ENCODE peak calls at places on chromosomes 2 and 18, in four cellular contexts. Q is skeletal muscle cell, U is Right ventricle myocardium inferior, J is neural crest cell. V is an unnamed sample.

GRCh38 chr2:26528186-26528585 is 50.3 kb upstream of the OTOF start:
- DNase-seq in U (no peak), Q (no peak), J (no peak), V (no peak)

GRCh38 chr2:142874293-142874814 is 3.1 kb upstream of the KYNU start:
- DNase-seq in J (no peak), U (no peak), Q (peak; percentile 94), V (no peak)

GRCh38 chr2:44934962-44935853 is 6.3 kb upstream of the SIX3 start:
- DNase-seq in U (peak; percentile 37), Q (no peak), J (no peak), V (no peak)

GRCh38 chr2:68918497-68918896 is 34.2 kb downstream of the GKN2 start:
- DNase-seq in Q (no peak), J (no peak), U (no peak), V (no peak)

GRCh38 chr18:5238371-5238758 is 41.3 kb upstream of the AKAIN1 start:
- DNase-seq in Q (no peak), U (peak; percentile 61), J (peak; percentile 19), V (peak; percentile 56)

GRCh38 chr2:223415071-223415470 is 187.1 kb downstream of the SCG2 start:
- DNase-seq in Q (no peak), J (no peak), U (no peak), V (no peak)

GRCh38 chr2:123777116-123777515 is 248.0 kb upstream of the CNTNAP5 start:
- DNase-seq in U (no peak), J (no peak), Q (no peak), V (no peak)

GRCh38 chr2:2560374-2561015 is 229.4 kb upstream of the MYT1L start:
- DNase-seq in J (no peak), Q (no peak), U (no peak), V (no peak)

GRCh38 chr18:24497052-24497754 is 36.8 kb downstream of the HRH4 start:
- DNase-seq in Q (peak; percentile 23), J (no peak), U (no peak), V (no peak)

GRCh38 chr2:232434091-232434490 is 21.9 kb upstream of the ALPI start:
- DNase-seq in J (no peak), U (no peak), Q (no peak), V (no peak)

GRCh38 chr2:38386831-38387230 is 9.8 kb upstream of the ATL2 start:
- DNase-seq in Q (no peak), U (no peak), J (no peak), V (no peak)

GRCh38 chr2:179272406-179273192 is 8.0 kb upstream of the SESTD1 start:
- DNase-seq in J (no peak), U (no peak), Q (no peak), V (no peak)

GRCh38 chr2:168256448-168256847 is 9.1 kb upstream of the STK39 start:
- DNase-seq in U (no peak), Q (no peak), J (no peak), V (no peak)

GRCh38 chr2:240556553-240557100 is 1.2 kb downstream of the ANKMY1 start:
- DNase-seq in Q (no peak), J (no peak), U (peak; percentile 78), V (peak; percentile 46)

GRCh38 chr18:13605477-13605876 is 120.9 kb downstream of the FAM210A start:
- DNase-seq in J (no peak), Q (no peak), U (no peak), V (no peak)

GRCh38 chr2:99953750-99954149 is 188.6 kb downstream of the AFF3 start:
- DNase-seq in U (no peak), J (no peak), Q (no peak), V (no peak)

GRCh38 chr2:149169653-149170052 is 131.2 kb downstream of the LYPD6B start:
- DNase-seq in U (no peak), Q (no peak), J (no peak), V (no peak)

GRCh38 chr2:225293638-225294037 is 105.9 kb upstream of the NYAP2 start:
- DNase-seq in J (no peak), Q (no peak), U (no peak), V (no peak)

GRCh38 chr2:143489135-143489534 is 359.9 kb downstream of the ARHGAP15 start:
- DNase-seq in Q (no peak), J (no peak), U (no peak), V (no peak)

GRCh38 chr18:77811510-77811909 is 561.9 kb downstream of the GALR1 start:
- DNase-seq in Q (no peak), U (no peak), J (no peak), V (no peak)

GRCh38 chr2:17869128-17869527 is 9.3 kb upstream of the KCNS3 start:
- DNase-seq in Q (no peak), U (no peak), J (no peak), V (no peak)

GRCh38 chr2:121748202-121748601 is 7.2 kb upstream of the TSN start:
- DNase-seq in U (no peak), Q (no peak), J (no peak), V (no peak)

GRCh38 chr2:67886423-67886822 is 176.4 kb downstream of the C1D start:
- DNase-seq in U (no peak), Q (no peak), J (no peak), V (no peak)

GRCh38 chr2:205771063-205771462 is 88.8 kb downstream of the NRP2 start:
- DNase-seq in U (no peak), J (no peak), Q (no peak), V (no peak)

GRCh38 chr2:218006741-218007140 is 3.9 kb upstream of the TNS1 start:
- DNase-seq in Q (peak; percentile 75), J (no peak), U (peak; percentile 9), V (no peak)

GRCh38 chr2:188348974-188349500 is 57.4 kb downstream of the GULP1 start:
- DNase-seq in Q (no peak), U (no peak), J (no peak), V (no peak)

GRCh38 chr2:46187112-46187618 is 110.0 kb upstream of the EPAS1 start:
- DNase-seq in U (peak; percentile 66), Q (no peak), J (no peak), V (no peak)

GRCh38 chr2:162038676-162039075 is 35.3 kb downstream of the DPP4 start:
- DNase-seq in U (no peak), Q (no peak), J (no peak), V (no peak)

GRCh38 chr18:78138993-78139496 is 840.6 kb upstream of the SALL3 start:
- DNase-seq in U (no peak), J (no peak), Q (no peak), V (no peak)

V was measured in nephron progenitor cell.